ENCODE peak calls at places on chromosomes 2 and 18, in eight cellular contexts. R, Y, U, H, O, W, G and F are unnamed samples.

GRCh38 chr2:129469389-129469788 is 510.1 kb upstream of the RAB6C start:
- DNase-seq in R (no peak), Y (no peak), U (no peak), H (no peak), O (no peak), W (no peak), G (no peak), F (no peak)

GRCh38 chr18:55088000-55088401 is 128.7 kb upstream of the CCDC68 start:
- DNase-seq in R (no peak), Y (no peak), U (no peak), H (no peak), O (peak), W (peak), G (no peak), F (no peak)

GRCh38 chr2:88136817-88137216 is 9.0 kb upstream of the FABP1 start:
- DNase-seq in R (no peak), Y (no peak), U (no peak), H (no peak), O (no peak), W (no peak), G (no peak), F (no peak)

GRCh38 chr2:223108376-223109100 is 56.5 kb downstream of the KCNE4 start:
- DNase-seq in R (peak), Y (peak), U (peak), H (no peak), O (peak), W (no peak), G (no peak), F (no peak)

GRCh38 chr18:36149514-36150289 is 20.0 kb downstream of the ELP2 start:
- DNase-seq in R (no peak), Y (no peak), U (no peak), H (no peak), O (no peak), W (no peak), G (no peak), F (no peak)

GRCh38 chr2:69615969-69616368 is 27.6 kb downstream of the AAK1 start:
- DNase-seq in R (no peak), Y (no peak), U (no peak), H (no peak), O (no peak), W (no peak), G (no peak), F (no peak)

GRCh38 chr2:130913891-130914290 is 77.2 kb downstream of the ARHGEF4 start:
- DNase-seq in R (no peak), Y (no peak), U (no peak), H (no peak), O (no peak), W (no peak), G (no peak), F (no peak)

GRCh38 chr18:45412577-45412976 is 202.7 kb upstream of the SLC14A2 start:
- DNase-seq in R (no peak), Y (no peak), U (no peak), H (no peak), O (peak), W (peak), G (no peak), F (no peak)

GRCh38 chr2:172427256-172427989 is at the start of gene ITGA6:
- DNase-seq in R (peak), Y (peak), U (peak), H (peak), O (peak), W (peak), G (peak), F (no peak)

GRCh38 chr2:26637811-26638310 is 3.3 kb downstream of the CIB4 start:
- DNase-seq in R (no peak), Y (no peak), U (no peak), H (no peak), O (no peak), W (no peak), G (no peak), F (no peak)

GRCh38 chr2:233108611-233109490 is 48.7 kb downstream of the INPP5D start:
- DNase-seq in R (no peak), Y (no peak), U (no peak), H (no peak), O (no peak), W (no peak), G (no peak), F (no peak)

GRCh38 chr18:2222270-2223185 is 348.8 kb downstream of the METTL4 start:
- DNase-seq in R (no peak), Y (no peak), U (peak), H (peak), O (no peak), W (peak), G (peak), F (no peak)

GRCh38 chr2:207163815-207164747 is 1.7 kb downstream of the KLF7 start:
- DNase-seq in R (peak), Y (no peak), U (peak), H (peak), O (peak), W (peak), G (peak), F (no peak)

GRCh38 chr2:27737676-27738348 is 33.7 kb upstream of the MRPL33 start:
- DNase-seq in R (no peak), Y (peak), U (peak), H (no peak), O (peak), W (peak), G (peak), F (peak)

GRCh38 chr18:56967032-56967431 is 179.9 kb upstream of the BOD1L2 start:
- DNase-seq in R (no peak), Y (no peak), U (no peak), H (no peak), O (no peak), W (no peak), G (no peak), F (no peak)

GRCh38 chr2:2503864-2504418 is 172.9 kb upstream of the MYT1L start:
- DNase-seq in R (no peak), Y (no peak), U (no peak), H (no peak), O (no peak), W (no peak), G (no peak), F (no peak)

GRCh38 chr2:100580474-100581264 is 17.9 kb downstream of the PDCL3 start:
- DNase-seq in R (no peak), Y (no peak), U (no peak), H (no peak), O (no peak), W (no peak), G (peak), F (no peak)

GRCh38 chr2:157508676-157509075 is 64.8 kb upstream of the CYTIP start:
- DNase-seq in R (no peak), Y (no peak), U (no peak), H (no peak), O (peak), W (peak), G (no peak), F (no peak)

GRCh38 chr2:234368861-234369261 is 128.0 kb downstream of the ARL4C start:
- DNase-seq in R (peak), Y (peak), U (peak), H (no peak), O (peak), W (peak), G (no peak), F (no peak)

GRCh38 chr2:58479557-58480120 is 238.5 kb upstream of the FANCL start:
- DNase-seq in R (no peak), Y (no peak), U (no peak), H (no peak), O (no peak), W (no peak), G (no peak), F (no peak)

GRCh38 chr18:20971886-20972267 is 139.7 kb downstream of the ROCK1 start:
- DNase-seq in R (peak), Y (peak), U (peak), H (no peak), O (peak), W (peak), G (peak), F (no peak)

GRCh38 chr2:207073791-207074678 is 91.7 kb downstream of the KLF7 start:
- DNase-seq in R (no peak), Y (no peak), U (no peak), H (no peak), O (no peak), W (no peak), G (peak), F (no peak)

GRCh38 chr2:28419705-28420270 is 27.1 kb downstream of the FOSL2 start:
- DNase-seq in R (no peak), Y (no peak), U (no peak), H (no peak), O (peak), W (no peak), G (no peak), F (no peak)

GRCh38 chr2:212858496-212858895 is 292.9 kb downstream of the IKZF2 start:
- DNase-seq in R (no peak), Y (no peak), U (no peak), H (no peak), O (no peak), W (no peak), G (no peak), F (no peak)

GRCh38 chr2:240479561-240479960 is 44.1 kb downstream of the GPC1 start:
- DNase-seq in R (no peak), Y (no peak), U (peak), H (no peak), O (no peak), W (no peak), G (no peak), F (no peak)

GRCh38 chr2:207083361-207084080 is 82.2 kb downstream of the KLF7 start:
- DNase-seq in R (peak), Y (no peak), U (no peak), H (no peak), O (no peak), W (no peak), G (no peak), F (no peak)

GRCh38 chr18:8212893-8213805 is 396.1 kb upstream of the RAB12 start:
- DNase-seq in R (peak), Y (peak), U (no peak), H (no peak), O (peak), W (peak), G (no peak), F (peak)

GRCh38 chr18:50190926-50191325 is 4.0 kb downstream of the MYO5B start:
- DNase-seq in R (no peak), Y (peak), U (no peak), H (no peak), O (no peak), W (peak), G (no peak), F (no peak)

DNA sequence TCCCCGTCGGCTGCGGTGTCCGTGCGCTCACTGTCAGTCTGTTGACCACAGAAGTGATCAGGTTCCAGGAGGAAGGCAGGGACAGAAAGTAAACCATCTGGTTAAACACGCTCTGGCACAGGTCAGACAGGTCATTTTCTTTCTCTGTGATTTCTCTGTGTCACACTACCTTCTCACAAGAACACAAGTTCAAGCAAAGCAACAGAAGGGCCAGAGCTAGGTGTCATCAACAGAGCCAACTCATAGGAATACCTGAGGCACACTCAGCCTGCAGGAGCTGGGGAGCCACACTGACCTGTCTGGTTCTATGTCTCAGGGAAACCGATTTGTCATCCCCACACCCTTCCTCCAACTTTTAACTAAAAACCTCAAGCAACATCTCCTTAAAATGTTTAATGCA is 115.1 kb upstream of the ZBTB14 start:
- DNase-seq in R (no peak), Y (no peak), U (no peak), H (no peak), O (no peak), W (peak), G (no peak), F (no peak)
- H3K4me3 ChIP-seq in R (no peak), Y (no peak), U (no peak), H (no peak), O (no peak), W (no peak), G (no peak), F (no peak)

GRCh38 chr2:177149155-177149503 is 63.5 kb upstream of the HNRNPA3 start:
- DNase-seq in R (no peak), Y (no peak), U (no peak), H (no peak), O (no peak), W (no peak), G (no peak), F (no peak)

GRCh38 chr2:177147093-177147694 is 65.4 kb upstream of the HNRNPA3 start:
- DNase-seq in R (peak), Y (no peak), U (peak), H (no peak), O (peak), W (peak), G (peak), F (peak)

GRCh38 chr2:177147834-177148233 is 64.8 kb upstream of the HNRNPA3 start:
- DNase-seq in R (no peak), Y (no peak), U (no peak), H (no peak), O (no peak), W (no peak), G (no peak), F (no peak)

GRCh38 chr2:177143444-177143843 is 69.2 kb upstream of the HNRNPA3 start:
- DNase-seq in R (no peak), Y (peak), U (peak), H (no peak), O (peak), W (peak), G (peak), F (peak)

DNA sequence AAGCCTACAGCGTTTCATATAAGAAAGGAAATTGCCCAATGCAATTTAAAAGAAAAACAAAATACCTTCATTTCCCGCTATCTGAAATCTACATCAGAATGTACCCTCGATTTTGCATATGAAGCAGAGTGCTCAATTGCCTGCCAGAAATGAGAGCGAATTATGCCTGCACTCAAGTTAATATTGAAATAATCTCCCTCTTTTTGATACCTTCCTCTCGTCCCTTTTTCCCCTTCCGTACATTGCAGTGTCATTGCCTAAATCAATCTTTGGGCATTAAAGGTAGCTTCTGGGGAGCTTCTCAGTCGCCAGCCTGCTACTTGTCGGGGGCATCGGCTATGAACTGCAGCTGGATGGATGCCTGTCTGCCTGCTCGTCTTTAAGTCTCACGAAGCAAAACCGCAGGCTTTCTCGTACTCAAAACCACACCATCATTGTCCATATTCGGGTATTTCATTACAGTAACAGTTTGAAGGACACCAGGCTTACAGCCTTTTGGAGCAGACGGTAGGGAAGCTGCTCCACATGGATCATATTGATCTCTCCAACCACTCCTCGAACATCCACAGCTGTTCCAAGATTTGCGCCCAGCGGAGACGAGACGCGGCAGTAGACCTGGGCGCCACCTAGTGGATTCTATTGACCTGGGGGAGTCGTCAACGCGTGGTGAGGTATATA is 64.0 kb upstream of the HNRNPA3 start:
- DNase-seq in R (peak), Y (peak), U (peak), H (peak), O (peak), W (peak), G (peak), F (no peak)
- H3K4me3 ChIP-seq in R (peak), Y (peak), U (peak), H (no peak), O (peak), W (peak), G (peak), F (peak)

DNA sequence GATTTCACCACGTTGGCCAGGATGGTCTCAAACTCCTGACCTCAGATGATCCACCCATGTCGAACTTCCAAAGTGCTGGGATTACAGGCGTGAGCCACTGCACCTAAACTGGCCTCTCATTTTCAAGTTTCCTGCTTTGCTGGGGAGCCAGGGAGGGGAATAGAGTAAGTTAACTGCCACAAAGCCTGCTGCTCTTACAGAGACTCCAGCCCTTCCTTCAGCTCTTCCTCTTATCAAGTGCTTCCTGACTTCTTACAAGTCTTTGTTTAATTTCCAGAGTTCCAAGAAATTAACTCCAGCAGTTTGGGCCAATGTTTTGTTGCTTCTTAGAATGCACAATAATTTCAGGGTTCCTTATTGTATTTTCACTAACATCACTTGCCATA is 24.3 kb upstream of the UBE2F start:
- DNase-seq in R (no peak), Y (no peak), U (no peak), H (no peak), O (no peak), W (no peak), G (peak), F (no peak)
- H3K4me3 ChIP-seq in R (no peak), Y (no peak), U (no peak), H (no peak), O (no peak), W (no peak), G (no peak), F (no peak)

DNA sequence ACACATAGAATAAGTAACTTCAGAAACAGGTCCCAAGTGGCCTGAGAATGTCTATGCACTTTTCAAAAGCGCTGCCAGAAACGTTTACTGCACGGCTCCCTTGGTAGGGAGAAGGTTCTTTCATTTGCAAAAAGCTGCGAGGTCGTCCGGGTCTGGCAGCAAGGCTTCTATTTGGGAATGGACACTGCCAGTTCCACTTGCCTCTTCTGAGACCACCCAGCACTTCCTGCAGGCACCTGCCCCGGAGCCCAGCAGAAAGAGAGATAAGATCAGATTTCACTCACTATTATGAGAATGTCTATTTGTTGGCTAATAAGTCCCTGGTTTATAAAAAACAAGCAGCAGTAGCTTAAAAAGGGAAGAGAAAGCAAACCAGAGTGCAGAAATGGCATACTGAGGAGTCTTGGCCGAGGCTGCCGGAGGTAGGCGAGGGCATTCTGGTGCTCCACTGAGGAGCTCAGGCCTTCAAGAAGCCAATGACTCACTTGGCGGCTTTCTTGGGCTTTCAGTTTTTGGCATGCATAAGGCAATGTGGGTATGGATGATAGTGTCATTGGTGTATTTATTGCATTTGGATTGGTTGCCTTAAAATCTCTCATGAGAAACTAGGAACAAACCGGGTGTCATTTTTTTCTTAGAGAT is 119.4 kb upstream of the ARL5A start:
- DNase-seq in R (no peak), Y (no peak), U (no peak), H (peak), O (no peak), W (peak), G (peak), F (no peak)
- H3K4me3 ChIP-seq in R (no peak), Y (no peak), U (no peak), H (no peak), O (peak), W (no peak), G (no peak), F (no peak)

GRCh38 chr2:25204190-25204838 is 35.9 kb upstream of the POMC start:
- DNase-seq in R (no peak), Y (no peak), U (no peak), H (no peak), O (no peak), W (no peak), G (peak), F (no peak)
- H3K4me3 ChIP-seq in R (no peak), Y (no peak), U (no peak), H (no peak), O (peak), W (no peak), G (peak), F (peak)

GRCh38 chr2:218958276-218958675 is 1.2 kb upstream of the CDK5R2 start:
- DNase-seq in R (no peak), Y (no peak), U (no peak), H (no peak), O (no peak), W (no peak), G (no peak), F (no peak)
- H3K4me3 ChIP-seq in R (no peak), Y (no peak), U (no peak), H (no peak), O (no peak), W (no peak), G (no peak), F (no peak)

GRCh38 chr2:215712850-215713230 is 277.0 kb upstream of the FN1 start:
- DNase-seq in R (no peak), Y (no peak), U (no peak), H (no peak), O (peak), W (no peak), G (no peak), F (no peak)

GRCh38 chr2:215712219-215712849 is 276.5 kb upstream of the FN1 start:
- DNase-seq in R (no peak), Y (no peak), U (no peak), H (no peak), O (no peak), W (peak), G (peak), F (no peak)

GRCh38 chr2:215711484-215712034 is 275.7 kb upstream of the FN1 start:
- DNase-seq in R (peak), Y (peak), U (peak), H (no peak), O (peak), W (peak), G (peak), F (no peak)

GRCh38 chr2:215705771-215706261 is 269.9 kb upstream of the FN1 start:
- DNase-seq in R (peak), Y (no peak), U (no peak), H (no peak), O (no peak), W (no peak), G (no peak), F (no peak)

GRCh38 chr2:215707608-215708007 is 271.7 kb upstream of the FN1 start:
- DNase-seq in R (no peak), Y (no peak), U (no peak), H (no peak), O (no peak), W (no peak), G (no peak), F (no peak)
- H3K4me3 ChIP-seq in R (no peak), Y (no peak), U (no peak), H (no peak), O (no peak), W (no peak), G (no peak), F (no peak)

GRCh38 chr2:44933434-44933951 is 8.0 kb upstream of the SIX3 start:
- DNase-seq in R (no peak), Y (no peak), U (no peak), H (no peak), O (no peak), W (no peak), G (no peak), F (no peak)
- H3K4me3 ChIP-seq in R (no peak), Y (no peak), U (no peak), H (no peak), O (no peak), W (no peak), G (no peak), F (no peak)

GRCh38 chr2:14632133-14632936 is at the start of gene LRATD1:
- DNase-seq in R (no peak), Y (peak), U (peak), H (peak), O (peak), W (peak), G (peak), F (no peak)
- H3K4me3 ChIP-seq in R (no peak), Y (peak), U (peak), H (peak), O (peak), W (peak), G (peak), F (peak)